ENCODE peak calls at places on chromosomes 6 and 20, in five cellular contexts. L, A, V, I and Y are unnamed samples.

GRCh38 chr6:127459231-127459641 is at the start of gene KIAA0408:
- DNase-seq in A (no peak), V (no peak), I (no peak), L (peak; percentile 51), Y (peak; percentile 84)

GRCh38 chr6:49849121-49849907 is 17.0 kb downstream of the CRISP1 start:
- DNase-seq in V (peak; percentile 17), L (no peak), I (no peak), A (no peak), Y (no peak)

GRCh38 chr6:47405273-47405672 is 72.3 kb upstream of the CD2AP start:
- DNase-seq in A (no peak), L (peak; percentile 90), I (no peak), V (no peak), Y (no peak)

GRCh38 chr6:107435798-107436197 is 23.6 kb downstream of the PDSS2 start:
- DNase-seq in L (no peak), A (no peak), V (no peak), I (no peak), Y (no peak)

GRCh38 chr6:55874309-55874708 is 1.1 kb downstream of the BMP5 start:
- DNase-seq in A (no peak), I (no peak), L (no peak), V (no peak), Y (no peak)

GRCh38 chr20:63224272-63225081 is 8.5 kb upstream of the YTHDF1 start:
- DNase-seq in V (peak; percentile 60), L (peak; percentile 22), I (no peak), A (no peak), Y (peak; percentile 85)

GRCh38 chr6:142851601-142852000 is 93.4 kb downstream of the HIVEP2 start:
- DNase-seq in I (no peak), L (no peak), A (no peak), V (no peak), Y (no peak)

GRCh38 chr6:169186496-169187169 is 67.0 kb downstream of the THBS2 start:
- DNase-seq in V (no peak), L (no peak), I (no peak), A (no peak), Y (peak; percentile 62)

GRCh38 chr6:496649-497048 is 105.1 kb downstream of the IRF4 start:
- DNase-seq in A (no peak), V (no peak), L (no peak), I (no peak), Y (no peak)

GRCh38 chr6:5086294-5086890 is 1.3 kb downstream of the PPP1R3G start:
- DNase-seq in L (no peak), I (no peak), V (no peak), A (no peak), Y (no peak)

GRCh38 chr6:23990158-23990557 is 135.9 kb upstream of the NRSN1 start:
- DNase-seq in L (no peak), I (no peak), V (no peak), A (no peak), Y (no peak)

GRCh38 chr6:149445095-149445466 is 39.7 kb downstream of the ZC3H12D start:
- DNase-seq in I (no peak), L (no peak), V (no peak), A (no peak), Y (no peak)

GRCh38 chr6:33344771-33345697 is 27.5 kb upstream of the ZBTB22 start:
- DNase-seq in A (peak; percentile 35), I (peak; percentile 79), V (peak; percentile 35), L (peak; percentile 71), Y (no peak)

GRCh38 chr6:168133186-168133585 is 54.2 kb upstream of the FRMD1 start:
- DNase-seq in A (no peak), I (no peak), L (no peak), V (no peak), Y (peak; percentile 84)

GRCh38 chr6:120903836-120904235 is 430.4 kb downstream of the TBC1D32 start:
- DNase-seq in L (no peak), I (no peak), A (no peak), V (no peak), Y (no peak)

GRCh38 chr6:166456360-166457156 is 73.8 kb upstream of the MPC1 start:
- DNase-seq in I (peak; percentile 35), L (peak; percentile 17), V (no peak), A (no peak), Y (no peak)

GRCh38 chr6:31083742-31084354 is 28.5 kb downstream of the C6orf15 start:
- DNase-seq in V (no peak), I (peak; percentile 25), L (peak; percentile 44), A (no peak), Y (no peak)

GRCh38 chr20:47451602-47451904 is 50.1 kb upstream of the NCOA3 start:
- DNase-seq in A (no peak), I (no peak), L (no peak), V (no peak), Y (no peak)

GRCh38 chr6:66328181-66328580 is 621.2 kb upstream of the EYS start:
- DNase-seq in A (no peak), L (no peak), I (no peak), V (no peak), Y (no peak)

GRCh38 chr6:42569102-42570028 is 5.5 kb downstream of the UBR2 start:
- DNase-seq in I (no peak), L (no peak), V (no peak), A (no peak), Y (no peak)

GRCh38 chr6:115441671-115442070 is 619.0 kb downstream of the FRK start:
- DNase-seq in V (no peak), L (no peak), I (no peak), A (no peak), Y (no peak)

GRCh38 chr6:71299541-71300470 is 11.2 kb downstream of the OGFRL1 start:
- DNase-seq in L (no peak), A (no peak), V (no peak), I (no peak), Y (no peak)

GRCh38 chr6:111812080-111813038 is 60.9 kb downstream of the FYN start:
- DNase-seq in A (no peak), L (no peak), I (no peak), V (no peak), Y (no peak)

GRCh38 chr20:41544472-41544871 is 73.7 kb downstream of the CHD6 start:
- DNase-seq in I (no peak), L (no peak), A (no peak), V (no peak), Y (no peak)

GRCh38 chr6:2231438-2231837 is 14.0 kb downstream of the GMDS start:
- DNase-seq in A (no peak), I (no peak), V (no peak), L (no peak), Y (no peak)

GRCh38 chr6:2579241-2579761 is 171.4 kb downstream of the MYLK4 start:
- DNase-seq in L (no peak), V (no peak), A (no peak), I (no peak), Y (peak; percentile 89)

GRCh38 chr6:40978687-40979289 is 60.2 kb downstream of the UNC5CL start:
- DNase-seq in A (no peak), I (no peak), V (no peak), L (no peak), Y (peak; percentile 20)

GRCh38 chr6:126631343-126631742 is 291.4 kb downstream of the CENPW start:
- DNase-seq in V (no peak), I (no peak), L (no peak), A (no peak), Y (no peak)

GRCh38 chr20:62831361-62831788 is 14.5 kb downstream of the COL9A3 start:
- DNase-seq in A (no peak), I (no peak), L (peak; percentile 76), V (no peak), Y (peak; percentile 84)

GRCh38 chr6:11363881-11364576 is 131.6 kb upstream of the NEDD9 start:
- DNase-seq in V (no peak), I (no peak), A (no peak), L (no peak), Y (no peak)

GRCh38 chr6:152969688-152970418 is 13.0 kb downstream of the FBXO5 start:
- DNase-seq in I (no peak), L (no peak), A (no peak), V (no peak), Y (no peak)
- TF ChIP-seq POLR2A in I (no peak), L (no peak), A (no peak), V (no peak), Y (no peak)

GRCh38 chr6:136586295-136586694 is 36.1 kb upstream of the MAP7 start:
- DNase-seq in A (no peak), L (no peak), I (no peak), V (no peak), Y (no peak)
- TF ChIP-seq POLR2A in A (no peak), L (no peak), I (no peak), V (no peak), Y (no peak)

GRCh38 chr6:32190946-32191677 is 1.1 kb upstream of the PBX2 start:
- DNase-seq in V (no peak), A (no peak), I (no peak), L (no peak), Y (no peak)
- TF ChIP-seq POLR2A in V (no peak), A (no peak), I (no peak), L (no peak), Y (no peak)

GRCh38 chr6:28383235-28384142 is 16.1 kb downstream of the ZSCAN12 start:
- DNase-seq in I (peak; percentile 83), V (peak; percentile 63), A (peak; percentile 47), L (peak; percentile 92), Y (peak; percentile 94)
- TF ChIP-seq POLR2A in I (peak; percentile 31), V (no peak), A (peak; percentile 77), L (peak; percentile 50), Y (no peak)

GRCh38 chr6:17393335-17394191 is at the start of gene CAP2:
- DNase-seq in V (peak; percentile 58), I (no peak), L (peak; percentile 62), A (no peak), Y (peak; percentile 88)

GRCh38 chr6:17396256-17396655 is 2.9 kb downstream of the CAP2 start:
- DNase-seq in V (no peak), I (no peak), L (no peak), A (no peak), Y (no peak)

GRCh38 chr6:17392978-17393334 is 439 bp upstream of the CAP2 start:
- DNase-seq in L (no peak), I (no peak), V (no peak), A (no peak), Y (no peak)

GRCh38 chr6:17395112-17395511 is 1.7 kb downstream of the CAP2 start:
- DNase-seq in I (no peak), V (no peak), A (no peak), L (no peak), Y (no peak)

DNA sequence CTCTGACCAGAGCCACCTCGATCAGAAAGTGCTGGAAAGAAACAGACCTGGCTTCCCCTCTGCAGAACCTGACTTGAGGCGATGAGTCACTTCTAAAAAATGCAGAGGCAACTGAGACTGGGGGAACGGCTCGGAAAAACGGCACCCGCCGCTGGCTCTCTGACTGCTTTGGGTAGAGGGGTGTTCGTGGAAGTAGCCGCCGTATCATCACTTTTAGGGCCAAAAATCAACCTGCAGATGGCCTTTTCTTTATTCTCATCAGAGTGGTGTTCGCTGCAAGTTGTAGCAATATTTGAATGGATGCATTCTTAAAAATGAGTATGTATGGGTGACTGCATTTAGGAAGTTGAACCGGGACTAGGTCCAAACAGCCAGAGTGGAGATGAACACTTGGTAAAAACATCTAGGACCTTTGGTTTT is 807 bp downstream of the CAP2 start:
- DNase-seq in A (no peak), I (no peak), V (peak; percentile 61), L (peak; percentile 51), Y (no peak)
- TF ChIP-seq POLR2A in A (no peak), I (no peak), V (no peak), L (no peak), Y (no peak)